ENCODE peak calls at places on chromosomes 7 and 10, in six cellular contexts. R is fibroblast of mammary gland, F is A172, X is NCI-H1105 treated with DMSO at 0.1 percent for 48 hours, G is AG08395, E is left ventricle myocardium inferior. Z is an unnamed sample.

GRCh38 chr7:104217620-104218019 is 9.8 kb upstream of the ORC5 start:
- DNase-seq in G (no peak), F (no peak), E (no peak), R (no peak), X (no peak), Z (no peak)

GRCh38 chr10:33566426-33566825 is 232.0 kb upstream of the NRP1 start:
- DNase-seq in X (no peak), G (no peak), F (no peak), E (no peak), R (no peak), Z (no peak)

GRCh38 chr7:24979470-24979862 is 512 bp downstream of the OSBPL3 start:
- DNase-seq in F (peak), R (peak), G (peak), X (peak), E (peak), Z (no peak)

GRCh38 chr7:157962458-157963306 is 624.9 kb downstream of the PTPRN2 start:
- DNase-seq in E (no peak), R (no peak), G (no peak), F (no peak), X (no peak), Z (no peak)

GRCh38 chr10:60870803-60871202 is 73.2 kb downstream of the RHOBTB1 start:
- DNase-seq in F (no peak), E (no peak), G (no peak), R (no peak), X (peak), Z (no peak)

GRCh38 chr7:107180378-107180777 is 11.6 kb downstream of the HBP1 start:
- DNase-seq in F (peak), R (peak), E (no peak), X (peak), G (no peak), Z (no peak)

GRCh38 chr10:112902730-112903129 is 47.3 kb upstream of the TCF7L2 start:
- DNase-seq in R (no peak), X (no peak), E (no peak), G (no peak), F (no peak), Z (no peak)

GRCh38 chr10:46317889-46318288 is 31.1 kb downstream of the ANTXRL start:
- DNase-seq in E (no peak), X (no peak), R (no peak), G (no peak), F (no peak), Z (no peak)

GRCh38 chr10:100647928-100648327 is 97.5 kb upstream of the PAX2 start:
- DNase-seq in R (no peak), X (no peak), E (no peak), F (no peak), G (no peak), Z (no peak)

GRCh38 chr10:133158756-133159610 is 1.0 kb upstream of the KNDC1 start:
- DNase-seq in R (no peak), X (peak), G (peak), E (no peak), F (peak), Z (peak)

Z was measured in substantia nigra.